ENCODE peak calls at places on chromosomes 16 and 17, in nine cellular contexts. Y is fibroblast of the aortic adventitia, G is IMR-90, U is mucosa of descending colon, X is AG09309, O is pancreas, A is GM23338, Q is HepG2, T is heart left ventricle. Z is an unnamed sample.

GRCh38 chr16:75305364-75306101 is 54.1 kb upstream of the BCAR1 start:
- DNase-seq in G (peak; percentile 100), O (peak; percentile 88), A (no peak), T (peak; percentile 71), Q (peak; percentile 99), X (peak; percentile 100), U (peak; percentile 87), Y (peak; percentile 100), Z (no peak)

GRCh38 chr16:86070511-86070910 is 171.5 kb downstream of the IRF8 start:
- DNase-seq in Q (no peak), X (no peak), O (no peak), A (no peak), G (no peak), U (no peak), Y (no peak), T (no peak), Z (no peak)

GRCh38 chr17:71409712-71410111 is 711.1 kb upstream of the SOX9 start:
- DNase-seq in X (peak; percentile 88), Q (no peak), G (peak; percentile 70), Y (peak; percentile 39), A (no peak), T (no peak), O (no peak), U (no peak), Z (no peak)

GRCh38 chr17:28057731-28058246 is 15.3 kb downstream of the NLK start:
- DNase-seq in U (no peak), T (no peak), A (no peak), G (peak; percentile 83), O (no peak), X (no peak), Q (peak; percentile 49), Y (peak; percentile 20), Z (peak; percentile 56)

GRCh38 chr17:39636927-39637736 is at the start of gene STARD3:
- DNase-seq in X (peak; percentile 50), O (peak; percentile 93), G (peak; percentile 82), T (peak; percentile 95), U (peak; percentile 96), A (peak; percentile 95), Y (peak; percentile 85), Q (peak; percentile 83), Z (peak; percentile 98)

GRCh38 chr17:29784661-29785060 is 145.4 kb downstream of the SSH2 start:
- DNase-seq in Y (peak; percentile 67), O (no peak), G (peak; percentile 50), X (no peak), U (no peak), T (no peak), A (no peak), Q (no peak), Z (no peak)

GRCh38 chr16:86457621-86458456 is 52.5 kb upstream of the FOXF1 start:
- DNase-seq in Q (no peak), G (peak; percentile 99), U (no peak), T (no peak), O (no peak), X (peak; percentile 92), Y (peak; percentile 70), A (no peak), Z (no peak)

GRCh38 chr16:53600076-53600475 is 97.1 kb upstream of the AKTIP start:
- DNase-seq in X (peak; percentile 29), T (no peak), Y (no peak), G (peak; percentile 20), U (no peak), Q (no peak), O (no peak), A (no peak), Z (no peak)

GRCh38 chr17:46782250-46782953 is 36.1 kb downstream of the WNT3 start:
- DNase-seq in Y (no peak), A (peak; percentile 77), O (peak; percentile 74), U (peak; percentile 51), G (no peak), T (no peak), X (no peak), Q (peak; percentile 62), Z (peak; percentile 69)

GRCh38 chr16:47017636-47018035 is 44.2 kb upstream of the DNAJA2 start:
- DNase-seq in O (no peak), A (no peak), G (no peak), Y (no peak), X (no peak), Q (no peak), U (no peak), T (no peak), Z (no peak)

GRCh38 chr16:8831450-8832382 is 34.1 kb downstream of the PMM2 start:
- DNase-seq in Q (no peak), O (no peak), U (no peak), X (no peak), T (no peak), G (no peak), A (peak; percentile 97), Y (no peak), Z (no peak)

GRCh38 chr17:50381920-50382319 is 8.9 kb downstream of the EME1 start:
- DNase-seq in X (no peak), T (no peak), U (no peak), A (no peak), O (no peak), Y (no peak), Q (no peak), G (no peak), Z (no peak)

GRCh38 chr16:59305850-59306249 is 571.7 kb upstream of the GOT2 start:
- DNase-seq in G (no peak), A (no peak), X (no peak), Q (no peak), Y (no peak), T (no peak), U (no peak), O (no peak), Z (no peak)

GRCh38 chr17:7293821-7294613 is 422 bp downstream of the YBX2 start:
- DNase-seq in O (peak; percentile 73), Q (peak; percentile 49), T (no peak), G (no peak), X (no peak), A (peak; percentile 91), U (peak; percentile 97), Y (no peak), Z (peak; percentile 42)

GRCh38 chr16:89957214-89957785 is 8.7 kb downstream of the DEF8 start:
- DNase-seq in U (no peak), Q (no peak), G (no peak), Y (no peak), X (no peak), O (no peak), T (no peak), A (no peak), Z (no peak)

GRCh38 chr17:3920940-3921852 is 4.9 kb upstream of the P2RX1 start:
- DNase-seq in T (no peak), G (no peak), X (no peak), A (no peak), Y (peak; percentile 80), O (peak; percentile 53), U (no peak), Q (no peak), Z (no peak)

DNA sequence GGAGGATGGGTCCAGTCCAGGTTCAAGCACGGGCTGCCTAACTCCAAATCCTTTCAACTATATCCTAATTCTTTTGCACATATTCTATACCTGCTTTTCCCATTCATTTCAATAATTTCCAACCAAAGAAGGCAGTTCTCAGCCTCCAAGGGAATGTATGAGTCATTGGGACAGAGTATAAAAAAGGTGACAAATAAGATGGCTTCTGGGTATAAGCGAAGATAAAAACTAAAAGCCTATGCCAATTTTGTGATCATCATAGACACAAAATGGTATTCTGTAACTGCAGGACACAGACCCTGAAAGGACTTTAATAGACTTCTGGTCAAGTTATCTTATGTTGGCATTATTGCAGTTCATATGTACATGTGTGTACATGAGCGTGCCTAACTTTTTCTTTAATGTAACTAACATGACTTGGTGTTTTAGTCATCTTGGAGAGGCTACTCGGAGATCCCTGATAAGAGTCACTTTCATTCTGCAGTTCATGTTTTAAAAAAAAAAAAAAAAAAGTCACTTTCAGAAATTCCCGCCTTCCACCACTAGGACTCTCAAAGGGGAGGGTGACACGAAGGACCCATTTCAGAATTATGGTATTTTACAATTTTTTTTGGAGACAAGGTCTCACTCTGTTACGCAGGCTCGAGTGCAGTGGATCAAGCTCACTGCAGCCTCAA is 17.3 kb downstream of the COG1 start:
- DNase-seq in Y (peak; percentile 25), U (no peak), Q (no peak), A (no peak), G (no peak), X (no peak), T (no peak), O (no peak), Z (no peak)
- TF ChIP-seq CTCF in Y (peak; percentile 52), U (no peak), Q (no peak), A (peak; percentile 55), G (peak; percentile 32), X (peak; percentile 39), T (no peak), O (no peak), Z (no peak)

GRCh38 chr17:69524854-69525253 is 110.4 kb downstream of the MAP2K6 start:
- DNase-seq in T (no peak), Q (no peak), A (no peak), U (no peak), Y (no peak), G (no peak), O (no peak), X (no peak), Z (no peak)
- TF ChIP-seq CTCF in T (no peak), Q (no peak), A (peak; percentile 24), U (no peak), Y (no peak), G (peak; percentile 19), O (no peak), X (peak; percentile 9), Z (no peak)

DNA sequence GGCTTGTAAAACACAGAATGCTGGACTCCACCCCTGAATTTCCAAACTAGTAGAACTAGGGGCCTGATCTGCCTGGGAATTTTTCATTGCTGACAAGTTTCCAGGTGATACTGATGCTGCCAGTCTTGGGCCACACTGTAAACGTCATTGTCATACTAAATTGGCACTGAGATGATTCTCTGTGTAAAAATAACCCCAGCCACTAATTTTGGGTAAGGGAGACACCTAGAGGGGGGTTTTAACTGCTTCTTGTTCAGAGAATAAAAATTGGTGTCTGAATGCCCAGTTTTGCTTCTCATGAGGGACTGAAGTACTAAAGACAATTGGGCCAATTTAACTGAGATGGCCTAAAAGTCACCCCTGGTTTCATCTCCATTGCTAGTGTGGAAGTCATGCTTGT is 5.0 kb upstream of the CDH13 start:
- DNase-seq in A (peak; percentile 13), X (no peak), G (no peak), T (no peak), Y (no peak), Q (no peak), U (no peak), O (no peak), Z (no peak)
- TF ChIP-seq CTCF in A (peak; percentile 40), X (peak; percentile 34), G (peak; percentile 22), T (peak; percentile 19), Y (peak; percentile 17), Q (no peak), U (no peak), O (no peak), Z (no peak)

DNA sequence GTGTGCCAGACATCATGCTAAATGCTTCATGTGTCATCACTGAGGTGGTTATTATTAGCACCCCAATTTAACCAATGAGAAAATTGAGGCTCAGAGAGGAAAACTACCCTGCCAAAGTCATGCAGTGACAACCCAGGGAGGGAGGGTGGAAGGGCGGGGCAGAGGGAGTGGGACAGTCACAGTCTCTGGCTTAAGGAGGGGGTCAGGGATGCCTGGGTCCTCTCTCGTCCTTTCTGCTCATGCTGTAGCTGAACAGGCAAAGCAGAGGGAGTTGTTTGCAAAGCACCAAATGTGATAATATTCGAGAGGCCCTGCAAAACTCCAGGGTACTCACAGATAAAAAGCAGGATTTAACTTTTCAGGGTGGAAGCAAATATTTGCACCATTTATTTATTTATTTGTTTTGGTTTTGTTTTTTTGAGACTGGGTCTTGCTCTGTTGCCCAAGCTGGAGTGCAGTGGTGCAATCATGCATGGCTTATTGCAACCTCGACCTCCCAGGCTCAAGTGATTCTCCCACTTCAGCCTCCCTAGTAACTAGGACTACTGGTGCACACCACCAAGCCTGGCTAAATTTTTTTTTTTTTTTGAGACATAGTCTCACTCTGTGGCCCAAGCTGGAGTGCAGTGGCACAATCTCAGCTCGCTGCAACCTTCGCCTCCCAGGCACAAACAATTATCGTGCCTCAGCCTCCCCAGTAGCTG is 47.9 kb upstream of the NKD1 start:
- DNase-seq in A (no peak), O (no peak), Y (no peak), X (no peak), Q (no peak), T (no peak), G (no peak), U (no peak), Z (no peak)
- TF ChIP-seq CTCF in A (no peak), O (no peak), Y (no peak), X (no peak), Q (no peak), T (no peak), G (no peak), U (no peak), Z (no peak)

Z was measured in GM20000.